ENCODE peak calls at places on chromosomes 13 and 19, in nine cellular contexts. T is hippocampal formation; L is NCI-H774; B is T-cell; P is posterior cingulate gyrus; H is NCI-H1930; K is effector memory CD8-positive, alpha-beta T cell; E is stimulated activated CD8-positive, alpha-beta memory T cell treated with anti-CD3 and anti-CD28 coated beads, Interleukin-15, amount 100 ng/mL, for 48 hours; X is activated CD8-positive, alpha-beta memory T cell treated with anti-CD3 and anti-CD28 coated beads for 48 hours. V is an unnamed sample.

GRCh38 chr19:16064209-16064889 is 11.9 kb upstream of the TPM4 start:
- DNase-seq in E (no peak), X (no peak), K (no peak), T (no peak), H (no peak), L (no peak), P (no peak), B (no peak), V (no peak)

GRCh38 chr19:7844951-7845350 is 14.9 kb downstream of the EVI5L start:
- DNase-seq in K (no peak), B (no peak), L (no peak), T (no peak), P (no peak), H (no peak), X (no peak), E (no peak), V (no peak)

GRCh38 chr19:6233827-6234511 is 45.8 kb downstream of the MLLT1 start:
- DNase-seq in K (no peak), B (no peak), T (no peak), L (no peak), P (no peak), H (no peak), X (no peak), E (no peak), V (no peak)

GRCh38 chr19:35404879-35405622 is 34.2 kb downstream of the GPR42 start:
- DNase-seq in P (no peak), B (no peak), K (no peak), L (no peak), H (no peak), X (peak), E (peak), T (no peak), V (peak)

GRCh38 chr19:45601524-45602522 is at the start of gene GPR4:
- DNase-seq in P (no peak), K (no peak), L (no peak), B (no peak), E (no peak), T (no peak), X (no peak), H (no peak), V (no peak)

GRCh38 chr13:35283856-35284255 is 192.6 kb downstream of the MAB21L1 start:
- DNase-seq in T (no peak), X (no peak), B (no peak), L (peak), P (no peak), K (no peak), H (no peak), E (no peak), V (no peak)

GRCh38 chr13:29621401-29621800 is 25.9 kb upstream of the SLC7A1 start:
- DNase-seq in X (no peak), B (no peak), T (no peak), H (no peak), E (no peak), L (no peak), K (no peak), P (no peak), V (no peak)

GRCh38 chr19:47633996-47634395 is 25.1 kb downstream of the BICRA start:
- DNase-seq in H (no peak), X (no peak), E (no peak), T (no peak), K (no peak), L (no peak), P (no peak), B (no peak), V (no peak)

GRCh38 chr13:26025196-26025595 is 26.6 kb downstream of the SHISA2 start:
- DNase-seq in T (no peak), L (no peak), E (no peak), B (no peak), X (no peak), P (peak), H (no peak), K (no peak), V (no peak)

GRCh38 chr19:16715613-16716012 is 4.0 kb upstream of the NWD1 start:
- DNase-seq in L (no peak), K (no peak), T (no peak), E (no peak), H (no peak), P (no peak), B (no peak), X (no peak), V (no peak)